ENCODE peak calls at places on chromosome 7, in ten cellular contexts. S is SK-N-SH; O is brain microvascular endothelial cell; W is activated B cell treated with CpG ODN at 0.5 μM for 24 hours; M is CD4-positive, alpha-beta T cell; N is H9; I is AG09309; Z is neural progenitor cell; U is colonic mucosa; R is astrocyte of the spinal cord. X is an unnamed sample.

GRCh38 chr7:69772699-69773436 is 174.6 kb downstream of the AUTS2 start:
- DNase-seq in S (no peak), O (no peak), W (no peak), M (no peak), N (no peak), I (no peak), Z (no peak), U (no peak), R (no peak), X (no peak)

GRCh38 chr7:127514499-127514898 is 70.9 kb downstream of the GCC1 start:
- DNase-seq in S (peak; percentile 68), O (peak; percentile 43), W (no peak), M (no peak), N (no peak), I (peak; percentile 5), Z (peak; percentile 56), U (no peak), R (peak; percentile 28), X (no peak)

GRCh38 chr7:79091661-79092060 is 361.8 kb downstream of the MAGI2 start:
- DNase-seq in S (no peak), O (no peak), W (no peak), M (no peak), N (no peak), I (peak; percentile 78), Z (no peak), U (no peak), R (peak; percentile 21), X (no peak)

GRCh38 chr7:103989785-103990775 is 622 bp upstream of the RELN start:
- DNase-seq in S (peak; percentile 86), O (peak; percentile 36), W (no peak), M (no peak), N (peak; percentile 58), I (no peak), Z (peak; percentile 68), U (no peak), R (peak; percentile 52), X (peak; percentile 59)

GRCh38 chr7:157949711-157950110 is 612.9 kb downstream of the DNAJB6 start:
- DNase-seq in S (no peak), O (no peak), W (no peak), M (no peak), N (no peak), I (no peak), Z (no peak), U (no peak), R (peak; percentile 2), X (no peak)

GRCh38 chr7:4265676-4266075 is 416.4 kb upstream of the FOXK1 start:
- DNase-seq in S (no peak), O (no peak), W (no peak), M (no peak), N (no peak), I (no peak), Z (no peak), U (peak; percentile 15), R (no peak), X (peak; percentile 17)

GRCh38 chr7:35366167-35367155 is 112.6 kb upstream of the TBX20 start:
- DNase-seq in S (no peak), O (no peak), W (no peak), M (no peak), N (peak; percentile 74), I (no peak), Z (peak; percentile 45), U (no peak), R (no peak), X (no peak)

GRCh38 chr7:25832456-25832855 is 319.5 kb upstream of the NFE2L3 start:
- DNase-seq in S (no peak), O (no peak), W (no peak), M (no peak), N (no peak), I (no peak), Z (no peak), U (no peak), R (no peak), X (no peak)

GRCh38 chr7:47488969-47489342 is 93.0 kb downstream of the TNS3 start:
- DNase-seq in S (no peak), O (no peak), W (no peak), M (no peak), N (no peak), I (no peak), Z (peak; percentile 95), U (no peak), R (no peak), X (no peak)

GRCh38 chr7:105339404-105340316 is 49.1 kb downstream of the SRPK2 start:
- DNase-seq in S (no peak), O (no peak), W (no peak), M (no peak), N (no peak), I (no peak), Z (no peak), U (no peak), R (no peak), X (no peak)

GRCh38 chr7:123022576-123022975 is 27.1 kb upstream of the TAS2R16 start:
- DNase-seq in S (no peak), O (peak; percentile 36), W (no peak), M (no peak), N (no peak), I (no peak), Z (no peak), U (no peak), R (peak; percentile 45), X (no peak)
- TF ChIP-seq CTCF in S (no peak), O (no peak), W (no peak), M (no peak), N (no peak), I (no peak), Z (no peak), U (no peak), R (no peak), X (no peak)

GRCh38 chr7:92794386-92794785 is 42.0 kb downstream of the CDK6 start:
- DNase-seq in S (no peak), O (no peak), W (no peak), M (no peak), N (no peak), I (no peak), Z (no peak), U (no peak), R (no peak), X (no peak)
- TF ChIP-seq CTCF in S (no peak), O (no peak), W (no peak), M (no peak), N (no peak), I (no peak), Z (no peak), U (no peak), R (no peak), X (no peak)

GRCh38 chr7:128804472-128804871 is 12.7 kb downstream of the CCDC136 start:
- DNase-seq in S (no peak), O (no peak), W (no peak), M (no peak), N (no peak), I (no peak), Z (no peak), U (no peak), R (no peak), X (no peak)
- TF ChIP-seq CTCF in S (no peak), O (no peak), W (no peak), M (no peak), N (no peak), I (no peak), Z (no peak), U (no peak), R (no peak), X (no peak)

GRCh38 chr7:107384025-107384424 is 85.8 kb upstream of the GPR22 start:
- DNase-seq in S (no peak), O (no peak), W (no peak), M (no peak), N (no peak), I (no peak), Z (no peak), U (no peak), R (no peak), X (no peak)
- TF ChIP-seq CTCF in S (peak; percentile 37), O (peak; percentile 24), W (no peak), M (no peak), N (peak; percentile 45), I (no peak), Z (no peak), U (no peak), R (peak; percentile 3), X (no peak)